ENCODE peak calls at places on chromosomes 11 and 22, in eight cellular contexts. U is WTC11, K is B cell, Z is Calu3, X is SK-N-SH, S is PC-9, Q is heart left ventricle, O is brain microvascular endothelial cell. Y is an unnamed sample.

GRCh38 chr11:129723964-129724291 is 91.7 kb upstream of the TMEM45B start:
- DNase-seq in X (no peak), Q (no peak), O (no peak), K (no peak), U (no peak), Z (no peak), S (no peak), Y (no peak)

GRCh38 chr22:48185656-48186055 is 1423.2 kb downstream of the TBC1D22A start:
- DNase-seq in X (no peak), O (no peak), K (no peak), S (no peak), Z (no peak), U (no peak), Q (no peak), Y (no peak)

GRCh38 chr22:50704510-50705218 is 32.0 kb downstream of the SHANK3 start:
- DNase-seq in Z (no peak), K (no peak), U (peak; percentile 7), O (no peak), S (no peak), Q (peak; percentile 23), X (no peak), Y (no peak)

GRCh38 chr22:45072322-45072903 is 62.6 kb upstream of the PHF21B start:
- DNase-seq in S (peak; percentile 79), Z (peak; percentile 72), X (no peak), U (peak; percentile 82), O (peak; percentile 54), Q (no peak), K (no peak), Y (peak; percentile 40)

GRCh38 chr11:4887591-4887990 is 5.9 kb downstream of the OR51T1 start:
- DNase-seq in O (no peak), K (no peak), X (no peak), U (no peak), Z (no peak), S (no peak), Q (no peak), Y (no peak)

GRCh38 chr11:9703280-9703679 is 39.4 kb downstream of the SWAP70 start:
- DNase-seq in Q (no peak), X (no peak), O (no peak), U (no peak), K (no peak), S (no peak), Z (no peak), Y (no peak)

GRCh38 chr11:112511906-112512305 is 251.2 kb upstream of the PLET1 start:
- DNase-seq in Q (no peak), K (no peak), X (no peak), Z (no peak), U (no peak), S (no peak), O (no peak), Y (no peak)

GRCh38 chr11:1296287-1296686 is 13.1 kb downstream of the TOLLIP start:
- DNase-seq in K (peak; percentile 35), S (no peak), Z (no peak), X (no peak), O (no peak), U (no peak), Q (no peak), Y (no peak)

GRCh38 chr22:49657275-49657973 is 170.2 kb downstream of the BRD1 start:
- DNase-seq in Q (peak; percentile 82), X (no peak), K (peak; percentile 84), U (no peak), Z (no peak), O (no peak), S (no peak), Y (no peak)

GRCh38 chr11:27281276-27281675 is 81.7 kb downstream of the CCDC34 start:
- DNase-seq in O (no peak), K (no peak), Q (no peak), U (no peak), Z (no peak), S (no peak), X (no peak), Y (no peak)

GRCh38 chr11:100978942-100979341 is 150.7 kb downstream of the PGR start:
- DNase-seq in S (no peak), O (no peak), Z (no peak), U (no peak), Q (no peak), X (no peak), K (no peak), Y (no peak)

GRCh38 chr11:488062-488461 is 19.0 kb downstream of the RNH1 start:
- DNase-seq in O (no peak), U (no peak), X (no peak), K (no peak), S (no peak), Q (no peak), Z (no peak), Y (no peak)

GRCh38 chr22:44624689-44625420 is 77.1 kb upstream of the PRR5 start:
- DNase-seq in Q (no peak), O (no peak), Z (no peak), S (no peak), U (no peak), X (no peak), K (no peak), Y (no peak)

GRCh38 chr11:67391304-67392181 is at the start of gene RAD9A:
- DNase-seq in Q (peak; percentile 96), K (peak; percentile 95), X (peak; percentile 99), S (peak; percentile 94), O (peak; percentile 83), Z (peak; percentile 94), U (peak; percentile 93), Y (peak; percentile 96)

DNA sequence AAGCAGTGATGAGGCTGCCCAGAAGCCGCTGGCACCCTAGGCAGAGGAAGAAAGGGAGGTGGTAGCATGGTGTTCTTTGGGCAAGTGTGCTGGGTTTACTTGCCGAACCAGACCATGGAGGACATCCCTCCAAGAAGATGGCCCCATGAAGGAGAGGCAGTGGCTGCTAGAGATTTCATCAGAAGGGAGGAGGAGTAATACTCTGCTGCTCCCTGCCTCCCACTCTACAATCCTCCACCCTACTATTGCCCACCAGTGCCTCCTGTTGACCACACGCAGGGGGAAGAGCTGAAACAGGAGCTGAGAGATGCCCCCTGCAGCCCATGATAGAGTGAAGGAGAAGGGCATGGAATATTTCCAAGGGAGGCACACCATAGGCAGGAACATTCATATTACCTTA is 51.0 kb upstream of the PRSS23 start:
- DNase-seq in O (no peak), S (no peak), Z (no peak), U (peak; percentile 24), X (no peak), K (no peak), Q (no peak), Y (no peak)
- TF ChIP-seq CTCF in O (peak; percentile 43), S (peak; percentile 14), Z (no peak), U (no peak), X (peak; percentile 38), K (no peak), Q (no peak), Y (no peak)

DNA sequence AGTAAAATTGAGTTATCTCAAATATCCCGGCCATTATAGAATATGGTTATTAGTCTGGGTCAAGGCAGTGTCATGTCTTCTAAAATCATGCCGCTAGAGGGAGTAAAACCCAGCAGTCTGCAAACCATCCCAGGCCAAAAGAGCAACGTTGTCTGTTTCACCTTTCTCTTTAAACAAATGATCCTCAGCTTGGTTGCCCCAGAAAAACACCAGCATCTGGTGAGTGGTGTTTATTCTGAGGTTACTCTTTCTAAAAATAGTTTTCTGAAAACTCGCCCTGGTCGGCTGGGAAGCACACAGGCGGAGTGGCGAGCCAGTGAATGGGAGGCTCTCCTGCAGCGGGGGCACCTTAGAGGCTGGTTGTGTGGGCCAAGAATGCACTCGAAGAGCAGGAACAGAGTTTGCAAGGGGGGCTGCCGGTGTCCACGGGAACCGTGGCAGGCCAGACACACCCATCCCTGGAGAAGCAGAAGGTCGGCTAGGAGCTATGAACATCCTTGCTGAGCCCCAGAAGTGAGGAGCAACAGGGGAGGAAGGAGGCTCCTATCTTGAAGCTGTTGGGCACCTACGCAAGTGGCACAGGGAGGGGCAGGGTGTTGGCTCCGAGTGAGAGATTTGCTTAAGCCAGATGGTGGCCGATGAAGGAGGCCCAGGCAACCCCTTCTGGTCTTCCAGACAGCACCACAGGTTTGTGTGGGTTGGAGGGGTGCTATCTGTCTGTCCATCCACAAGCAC is 297.1 kb downstream of the ETS1 start:
- DNase-seq in X (peak; percentile 68), O (peak; percentile 78), S (peak; percentile 58), Q (peak; percentile 55), Z (peak; percentile 58), U (peak; percentile 52), K (peak; percentile 85), Y (peak; percentile 58)
- TF ChIP-seq CTCF in X (peak; percentile 87), O (peak; percentile 80), S (peak; percentile 93), Q (peak; percentile 86), Z (peak; percentile 35), U (peak; percentile 78), K (peak; percentile 90), Y (peak; percentile 85)

DNA sequence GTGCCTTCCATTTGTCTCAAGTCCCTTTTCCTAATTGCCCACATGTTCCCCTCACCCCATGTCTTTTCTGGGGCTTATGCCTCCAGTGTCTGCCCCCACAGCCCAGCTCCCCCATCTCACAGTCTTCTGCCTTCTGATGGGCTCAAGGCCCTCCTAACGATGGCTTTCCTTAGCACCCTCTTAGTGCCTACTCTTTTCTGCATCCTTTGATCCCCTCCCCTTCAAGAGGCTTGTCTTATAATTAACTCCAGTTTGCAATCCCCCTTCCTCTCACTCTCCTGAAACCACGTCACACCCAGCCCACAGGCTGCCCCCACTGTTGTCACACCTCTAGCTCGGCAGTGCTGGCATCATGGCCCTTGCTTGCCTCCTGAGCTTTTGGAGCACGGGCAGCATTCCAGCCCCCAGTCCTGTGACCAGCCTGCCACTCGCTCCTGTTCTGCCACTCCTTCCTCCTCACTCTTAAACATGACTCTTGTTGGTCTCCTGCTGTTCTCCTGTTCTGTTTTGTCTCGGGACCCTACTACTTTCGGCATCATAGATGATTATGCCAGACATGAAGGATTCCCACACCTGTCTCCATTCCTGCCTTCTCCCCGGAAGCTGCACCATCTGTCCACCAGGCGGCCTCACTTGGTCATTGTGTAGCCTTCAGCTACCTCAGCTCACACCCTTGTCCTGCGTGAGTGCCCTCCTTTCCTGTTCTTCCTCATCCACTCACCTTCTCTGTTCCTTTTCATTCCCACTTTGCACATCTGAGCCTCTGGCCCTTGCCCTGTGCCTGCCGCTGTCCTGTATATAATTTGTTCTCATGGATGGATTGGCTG is 26.1 kb downstream of the UBE2L3 start:
- DNase-seq in Z (peak; percentile 15), K (no peak), O (no peak), S (no peak), Q (peak; percentile 70), X (peak; percentile 32), U (peak; percentile 51), Y (peak; percentile 17)
- TF ChIP-seq CTCF in Z (peak; percentile 71), K (no peak), O (peak; percentile 66), S (peak; percentile 40), Q (no peak), X (peak; percentile 47), U (peak; percentile 40), Y (peak; percentile 27)

DNA sequence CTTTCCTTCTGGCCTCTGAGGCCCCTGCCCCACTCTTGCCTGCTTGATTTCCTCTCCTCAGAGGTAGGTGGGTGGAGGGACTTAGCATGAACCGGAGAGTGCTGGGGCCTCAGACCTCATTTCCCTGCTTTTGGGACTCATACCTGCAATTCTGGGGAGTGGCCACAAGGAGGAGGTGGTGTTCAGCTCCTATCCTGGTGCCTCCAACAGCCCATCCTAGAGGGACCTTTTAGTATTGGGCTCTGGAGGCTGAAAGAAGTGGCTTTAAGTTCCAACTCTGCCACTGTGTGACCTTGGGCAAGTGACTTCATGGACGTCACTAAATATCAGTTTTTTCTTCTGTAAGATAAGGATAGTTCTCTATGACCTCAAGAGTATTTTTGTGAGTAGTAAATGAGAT is 98.6 kb downstream of the KIAA1671 start:
- DNase-seq in S (no peak), K (no peak), Q (no peak), Z (no peak), U (peak; percentile 37), O (no peak), X (peak; percentile 53), Y (no peak)
- TF ChIP-seq CTCF in S (peak; percentile 64), K (peak; percentile 21), Q (peak; percentile 27), Z (peak; percentile 40), U (peak; percentile 37), O (peak; percentile 67), X (peak; percentile 58), Y (peak; percentile 35)

GRCh38 chr22:30005213-30005857 is 74.9 kb upstream of the HORMAD2 start:
- DNase-seq in O (peak; percentile 72), X (peak; percentile 63), K (peak; percentile 57), Z (peak; percentile 75), U (peak; percentile 81), Q (no peak), S (peak; percentile 66), Y (peak; percentile 79)
- TF ChIP-seq CTCF in O (peak; percentile 100), X (peak; percentile 99), K (peak; percentile 98), Z (peak; percentile 95), U (peak; percentile 85), Q (peak; percentile 92), S (peak; percentile 98), Y (peak; percentile 98)

Y was measured in nephron progenitor cell.